ENCODE peak calls at places on chromosome 20, in four cellular contexts. Y, A, B and M are unnamed samples.

GRCh38 chr20:33423141-33423834 is 20.3 kb downstream of the SNTA1 start:
- DNase-seq in Y (no peak), A (peak), B (no peak), M (no peak)

GRCh38 chr20:59137532-59137931 is 26.1 kb upstream of the ZNF831 start:
- DNase-seq in Y (no peak), A (no peak), B (no peak), M (no peak)

GRCh38 chr20:36466089-36466488 is 75.2 kb upstream of the MYL9 start:
- DNase-seq in Y (no peak), A (no peak), B (no peak), M (no peak)

GRCh38 chr20:20210327-20210726 is 157.6 kb upstream of the INSM1 start:
- DNase-seq in Y (no peak), A (no peak), B (no peak), M (no peak)

GRCh38 chr20:59830107-59831023 is 103.1 kb downstream of the SYCP2 start:
- DNase-seq in Y (no peak), A (no peak), B (no peak), M (no peak)

GRCh38 chr20:62561182-62561581 is 81.1 kb upstream of the SLCO4A1 start:
- DNase-seq in Y (no peak), A (no peak), B (no peak), M (no peak)

GRCh38 chr20:8132632-8133587 is 844 bp downstream of the PLCB1 start:
- DNase-seq in Y (no peak), A (peak), B (no peak), M (no peak)

GRCh38 chr20:25310921-25311728 is 63.2 kb downstream of the PYGB start:
- DNase-seq in Y (peak), A (peak), B (no peak), M (no peak)

GRCh38 chr20:23161244-23161875 is 75.2 kb upstream of the CD93 start:
- DNase-seq in Y (no peak), A (no peak), B (no peak), M (no peak)

GRCh38 chr20:17515053-17515452 is 16.1 kb downstream of the BFSP1 start:
- DNase-seq in Y (no peak), A (no peak), B (no peak), M (no peak)

GRCh38 chr20:37383229-37383989 is 37.5 kb downstream of the SRC start:
- DNase-seq in Y (no peak), A (peak), B (no peak), M (no peak)

GRCh38 chr20:50108571-50109235 is 4.2 kb downstream of the UBE2V1 start:
- DNase-seq in Y (no peak), A (no peak), B (no peak), M (no peak)

GRCh38 chr20:42985628-42986027 is 204.1 kb downstream of the PTPRT start:
- DNase-seq in Y (no peak), A (no peak), B (no peak), M (no peak)

GRCh38 chr20:8152847-8153246 is 20.8 kb downstream of the PLCB1 start:
- DNase-seq in Y (no peak), A (no peak), B (no peak), M (no peak)

GRCh38 chr20:52676282-52676995 is 295.7 kb upstream of the TSHZ2 start:
- DNase-seq in Y (no peak), A (no peak), B (no peak), M (no peak)

GRCh38 chr20:23078994-23079364 is 7.1 kb downstream of the CD93 start:
- DNase-seq in Y (no peak), A (no peak), B (no peak), M (no peak)

GRCh38 chr20:25005220-25005619 is 12.7 kb upstream of the APMAP start:
- DNase-seq in Y (no peak), A (peak), B (no peak), M (no peak)

GRCh38 chr20:22691369-22692118 is 107.2 kb upstream of the FOXA2 start:
- DNase-seq in Y (peak), A (peak), B (peak), M (peak)

GRCh38 chr20:63682384-63683139 is 13.9 kb upstream of the TNFRSF6B start:
- DNase-seq in Y (peak), A (peak), B (no peak), M (peak)

GRCh38 chr20:25056601-25057233 is 1.2 kb downstream of the ACSS1 start:
- DNase-seq in Y (no peak), A (no peak), B (no peak), M (no peak)